ENCODE peak calls at places on chromosomes 16 and 17, in five cellular contexts. L is heart right ventricle, X is lower lobe of right lung, T is A549, K is ascending aorta. Z is an unnamed sample.

GRCh38 chr16:67154578-67155304 is 3.9 kb upstream of the B3GNT9 start:
- DNase-seq in L (no peak), X (no peak), T (no peak), K (no peak), Z (no peak)

GRCh38 chr17:74441537-74441936 is 9.6 kb downstream of the GPRC5C start:
- DNase-seq in L (no peak), X (no peak), T (no peak), K (no peak), Z (no peak)

GRCh38 chr16:59116744-59117143 is 382.6 kb upstream of the GOT2 start:
- DNase-seq in L (no peak), X (no peak), T (no peak), K (no peak), Z (no peak)

GRCh38 chr16:75087040-75087979 is 29.3 kb downstream of the LDHD start:
- DNase-seq in L (peak; percentile 69), X (no peak), T (no peak), K (no peak), Z (no peak)

GRCh38 chr17:77504652-77505459 is 364.1 kb downstream of the SEC14L1 start:
- DNase-seq in L (no peak), X (no peak), T (no peak), K (no peak), Z (no peak)

GRCh38 chr16:11613381-11614303 is 26.9 kb upstream of the LITAF start:
- DNase-seq in L (peak; percentile 40), X (peak; percentile 89), T (no peak), K (peak; percentile 77), Z (peak; percentile 62)

GRCh38 chr16:24869033-24869432 is 23.3 kb downstream of the SLC5A11 start:
- DNase-seq in L (no peak), X (no peak), T (no peak), K (no peak), Z (no peak)

GRCh38 chr17:20156196-20157077 is 147.3 kb downstream of the SPECC1 start:
- DNase-seq in L (no peak), X (peak; percentile 67), T (peak; percentile 70), K (peak; percentile 66), Z (peak; percentile 68)

GRCh38 chr17:44981221-44981968 is 13.3 kb upstream of the C1QL1 start:
- DNase-seq in L (no peak), X (no peak), T (peak; percentile 88), K (no peak), Z (no peak)

GRCh38 chr16:79288046-79288445 is 312.5 kb downstream of the MAF start:
- DNase-seq in L (no peak), X (no peak), T (no peak), K (no peak), Z (no peak)

GRCh38 chr16:53507464-53508180 is 4.6 kb upstream of the AKTIP start:
- DNase-seq in L (no peak), X (no peak), T (no peak), K (no peak), Z (no peak)

GRCh38 chr16:17748005-17748719 is 277.4 kb upstream of the XYLT1 start:
- DNase-seq in L (no peak), X (no peak), T (no peak), K (no peak), Z (no peak)

GRCh38 chr17:77737442-77738265 is 220.8 kb upstream of the TNRC6C start:
- DNase-seq in L (peak; percentile 5), X (no peak), T (no peak), K (peak; percentile 31), Z (no peak)

GRCh38 chr17:76500745-76501017 is 542 bp downstream of the RHBDF2 start:
- DNase-seq in L (no peak), X (no peak), T (no peak), K (no peak), Z (peak; percentile 40)

GRCh38 chr16:20291807-20292206 is 35.5 kb downstream of the GP2 start:
- DNase-seq in L (no peak), X (no peak), T (no peak), K (no peak), Z (no peak)

GRCh38 chr17:57921342-57921741 is 33.9 kb downstream of the CUEDC1 start:
- DNase-seq in L (no peak), X (no peak), T (no peak), K (no peak), Z (no peak)

GRCh38 chr17:69335018-69335417 is 8.1 kb upstream of the ABCA5 start:
- DNase-seq in L (no peak), X (no peak), T (peak; percentile 68), K (no peak), Z (no peak)

GRCh38 chr17:77829871-77830799 is 128.4 kb upstream of the TNRC6C start:
- DNase-seq in L (peak; percentile 86), X (peak; percentile 43), T (no peak), K (peak; percentile 90), Z (no peak)

GRCh38 chr16:25914357-25914962 is 222.7 kb downstream of the HS3ST4 start:
- DNase-seq in L (no peak), X (no peak), T (no peak), K (no peak), Z (no peak)

GRCh38 chr17:41322903-41323895 is 7.7 kb upstream of the KRTAP17-1 start:
- DNase-seq in L (no peak), X (no peak), T (no peak), K (no peak), Z (no peak)

GRCh38 chr16:50789757-50790156 is 47.9 kb downstream of the CYLD start:
- DNase-seq in L (no peak), X (no peak), T (no peak), K (no peak), Z (no peak)

GRCh38 chr16:24977673-24978065 is 37.5 kb downstream of the ARHGAP17 start:
- DNase-seq in L (no peak), X (no peak), T (peak; percentile 27), K (peak; percentile 58), Z (no peak)

GRCh38 chr16:1997591-1998359 is 8.0 kb downstream of the SYNGR3 start:
- DNase-seq in L (no peak), X (no peak), T (no peak), K (no peak), Z (no peak)

GRCh38 chr16:47928008-47928407 is 227.8 kb downstream of the ABCC12 start:
- DNase-seq in L (no peak), X (no peak), T (peak; percentile 45), K (no peak), Z (no peak)

GRCh38 chr16:72985148-72985882 is 62.6 kb downstream of the ZFHX3 start:
- DNase-seq in L (peak; percentile 71), X (no peak), T (no peak), K (peak; percentile 87), Z (no peak)

GRCh38 chr17:56593741-56594527 is 435 bp downstream of the NOG start:
- DNase-seq in L (peak; percentile 28), X (peak; percentile 78), T (no peak), K (peak; percentile 65), Z (peak; percentile 35)

GRCh38 chr17:56595831-56596740 is 2.6 kb downstream of the NOG start:
- DNase-seq in L (no peak), X (peak; percentile 45), T (no peak), K (no peak), Z (no peak)

GRCh38 chr17:56596741-56597494 is 3.4 kb downstream of the NOG start:
- DNase-seq in L (no peak), X (no peak), T (no peak), K (no peak), Z (no peak)

GRCh38 chr17:56593073-56593740 is at the start of gene NOG:
- DNase-seq in L (peak; percentile 45), X (peak; percentile 61), T (peak; percentile 80), K (no peak), Z (peak; percentile 34)

GRCh38 chr17:56594528-56595418 is 1.3 kb downstream of the NOG start:
- DNase-seq in L (no peak), X (peak; percentile 50), T (peak; percentile 52), K (no peak), Z (peak; percentile 39)
- TF ChIP-seq CTCF in L (no peak), X (no peak), T (no peak), K (no peak), Z (no peak)

DNA sequence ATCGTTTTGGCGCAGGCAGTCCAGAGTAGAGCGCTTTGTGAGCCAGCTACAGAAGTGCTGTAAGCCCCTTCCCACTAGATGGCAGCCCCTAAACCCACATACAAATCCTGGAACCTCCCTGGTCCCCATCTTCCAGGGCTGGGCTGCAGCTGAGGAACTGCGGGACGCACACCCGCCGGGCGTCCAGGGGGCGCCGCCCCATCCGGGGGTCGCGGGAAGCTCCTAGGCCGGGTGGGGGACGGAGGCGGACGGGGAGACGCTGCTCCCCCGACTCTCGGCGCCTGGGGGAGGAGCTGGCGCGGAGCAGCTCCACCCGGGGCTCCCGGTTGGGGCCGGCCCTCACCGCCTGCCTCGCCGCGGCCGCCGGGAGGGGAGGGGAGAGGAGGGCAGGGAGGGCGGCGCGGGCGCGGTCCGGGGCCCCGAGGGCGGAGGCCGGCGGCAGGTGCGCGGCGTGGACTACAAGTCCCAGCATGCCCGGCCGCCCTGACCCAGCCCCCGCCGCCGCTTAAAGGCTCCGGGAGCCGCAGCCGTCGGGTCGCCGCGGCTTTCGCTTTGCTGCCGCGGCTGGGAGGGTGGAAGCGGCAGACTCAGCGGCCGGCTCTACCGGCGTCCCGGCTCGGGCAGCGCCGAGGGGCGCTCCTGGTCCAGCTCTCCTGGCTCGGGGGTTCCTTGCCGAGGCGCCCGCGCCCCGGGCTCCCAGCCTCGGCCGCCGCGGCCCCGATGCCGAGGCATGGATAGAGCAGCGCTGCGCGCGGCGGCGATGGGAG is at the start of gene KSR1:
- DNase-seq in L (peak; percentile 72), X (peak; percentile 93), T (peak; percentile 82), K (peak; percentile 87), Z (peak; percentile 93)
- TF ChIP-seq CTCF in L (peak; percentile 51), X (peak; percentile 52), T (peak; percentile 64), K (peak; percentile 14), Z (peak; percentile 39)

DNA sequence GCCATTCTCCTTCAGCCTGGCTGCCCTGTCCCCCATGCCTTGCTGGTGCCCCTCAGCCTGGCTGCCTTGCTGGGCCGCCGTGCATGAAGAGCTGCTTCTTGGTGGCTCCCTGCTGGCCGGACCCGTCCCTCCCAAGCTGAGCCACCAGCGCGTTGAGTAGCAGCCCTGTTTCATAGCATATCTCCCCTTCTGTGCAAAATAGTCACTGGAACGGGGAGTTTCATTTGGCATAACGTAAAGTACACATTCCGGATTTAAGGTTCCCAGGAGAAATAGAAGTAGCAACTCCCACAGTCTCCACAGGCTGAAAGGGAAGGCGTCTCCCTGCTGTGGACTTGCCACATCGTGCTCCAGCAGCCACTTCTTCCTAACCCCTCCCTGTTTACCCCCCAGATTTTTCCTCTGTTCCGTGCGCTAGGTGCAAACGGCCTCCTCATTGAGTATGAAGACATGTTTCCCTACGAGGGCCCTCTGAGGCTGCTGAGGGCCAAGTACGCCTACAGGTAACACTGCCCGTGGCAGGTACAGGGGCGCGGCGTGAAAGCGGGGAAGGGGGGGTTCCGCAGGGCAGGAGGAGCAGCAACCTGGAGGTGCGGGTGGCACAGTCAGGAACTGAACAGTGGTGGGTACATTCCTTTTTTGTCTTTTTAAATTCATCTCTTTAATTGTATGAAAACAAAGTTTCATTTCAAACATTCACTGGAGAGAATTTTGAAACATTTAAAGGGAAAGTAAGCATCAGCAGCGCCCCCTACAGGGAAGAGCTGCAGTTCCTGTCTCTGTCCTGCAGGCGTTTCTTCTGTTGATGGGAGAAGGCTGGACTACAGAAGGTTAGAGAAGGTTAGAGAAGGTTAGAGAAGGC is 5.8 kb upstream of the OGFOD3 start:
- DNase-seq in L (no peak), X (no peak), T (peak; percentile 60), K (no peak), Z (peak; percentile 64)
- TF ChIP-seq CTCF in L (peak; percentile 75), X (peak; percentile 69), T (peak; percentile 44), K (peak; percentile 52), Z (peak; percentile 56)

DNA sequence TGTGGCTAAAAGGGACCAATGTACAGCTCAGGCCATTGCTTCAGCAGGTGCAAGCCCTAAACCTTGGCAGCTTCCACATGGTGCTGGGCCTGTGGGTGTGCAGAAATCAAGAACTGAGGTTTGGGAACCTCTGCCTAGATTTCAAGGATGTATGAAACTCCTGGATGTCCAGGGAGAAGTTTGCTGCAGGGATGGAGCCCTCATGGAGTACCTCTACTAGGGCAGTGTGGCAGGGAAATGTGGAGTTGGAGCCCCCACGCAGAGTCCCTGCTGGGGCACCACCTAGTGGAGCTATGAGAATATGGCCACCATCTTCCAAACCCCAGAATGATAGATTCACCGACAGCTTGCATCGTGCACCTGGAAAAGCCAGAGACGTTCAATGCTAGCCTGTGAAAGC is 13.0 kb downstream of the EFCAB5 start:
- DNase-seq in L (no peak), X (no peak), T (no peak), K (no peak), Z (no peak)
- TF ChIP-seq CTCF in L (peak; percentile 18), X (no peak), T (no peak), K (no peak), Z (no peak)